ENCODE peak calls at places on chromosomes 11 and 22, in eight cellular contexts. B, J, A, Z, N, G, R and O are unnamed samples.
A peak's percentile ranks its signal among the peaks of the same experiment; 100 is the strongest.

GRCh38 chr11:45748801-45749200 is 56.1 kb upstream of the SLC35C1 start:
- DNase-seq in R (no peak), Z (no peak), J (no peak), B (no peak), G (no peak), A (no peak), N (no peak), O (no peak)

GRCh38 chr11:76790251-76790650 is 7.1 kb downstream of the TSKU start:
- DNase-seq in J (no peak), G (no peak), Z (no peak), N (no peak), R (no peak), B (no peak), A (no peak), O (no peak)

GRCh38 chr11:110376711-110377324 is 52.9 kb upstream of the FDX1 start:
- DNase-seq in B (peak; percentile 42), A (peak; percentile 92), G (peak; percentile 91), Z (peak; percentile 74), R (peak; percentile 39), J (peak; percentile 79), N (peak; percentile 91), O (peak; percentile 58)

GRCh38 chr11:82869657-82870056 is 30.6 kb downstream of the PRCP start:
- DNase-seq in B (no peak), A (peak; percentile 78), Z (no peak), J (no peak), G (no peak), N (peak; percentile 22), R (no peak), O (no peak)

GRCh38 chr11:10680956-10681487 is 12.5 kb downstream of the IRAG1 start:
- DNase-seq in B (no peak), G (no peak), Z (no peak), A (no peak), R (no peak), J (peak; percentile 62), N (no peak), O (no peak)

GRCh38 chr11:36056160-36056751 is 112.4 kb downstream of the LDLRAD3 start:
- DNase-seq in R (no peak), J (peak; percentile 40), Z (no peak), N (peak; percentile 49), A (peak; percentile 22), B (no peak), G (no peak), O (no peak)

GRCh38 chr11:23932485-23932898 is 564.4 kb upstream of the LUZP2 start:
- DNase-seq in A (peak; percentile 59), G (peak; percentile 77), B (peak; percentile 3), Z (no peak), R (no peak), N (peak; percentile 75), J (peak; percentile 70), O (no peak)

GRCh38 chr22:43886231-43886630 is 5.6 kb downstream of the PNPLA5 start:
- DNase-seq in N (no peak), B (no peak), Z (no peak), G (no peak), J (no peak), R (no peak), A (no peak), O (no peak)

GRCh38 chr22:30247561-30247960 is 1.0 kb upstream of the LIF start:
- DNase-seq in A (no peak), B (no peak), R (no peak), Z (no peak), J (no peak), N (no peak), G (no peak), O (no peak)

GRCh38 chr11:87137711-87138110 is 100.0 kb downstream of the TMEM135 start:
- DNase-seq in J (peak; percentile 64), G (no peak), Z (no peak), B (no peak), R (no peak), N (peak; percentile 27), A (peak; percentile 62), O (peak; percentile 64)

GRCh38 chr11:118715837-118716260 is 36.4 kb upstream of the TREH start:
- DNase-seq in R (no peak), G (peak; percentile 12), Z (no peak), J (no peak), N (peak; percentile 35), A (peak; percentile 4), B (no peak), O (no peak)

GRCh38 chr11:12884751-12885318 is 124.3 kb upstream of the RASSF10 start:
- DNase-seq in G (no peak), B (no peak), N (no peak), Z (no peak), R (no peak), J (no peak), A (peak; percentile 20), O (no peak)

GRCh38 chr11:7281083-7281482 is 29.4 kb downstream of the SYT9 start:
- DNase-seq in N (no peak), B (no peak), Z (no peak), J (no peak), R (no peak), G (peak; percentile 74), A (peak; percentile 4), O (no peak)

GRCh38 chr11:837189-837989 is 4.6 kb downstream of the CD151 start:
- DNase-seq in J (no peak), Z (peak; percentile 51), G (no peak), R (no peak), N (no peak), B (no peak), A (no peak), O (no peak)
- H3K4me3 ChIP-seq in J (no peak overlapping the region), Z (no peak overlapping the region), G (no peak overlapping the region), R (no peak overlapping the region), N (no peak overlapping the region), B (no peak overlapping the region), A (no peak overlapping the region), O (no peak overlapping the region)

GRCh38 chr11:125994509-125994908 is 48.7 kb downstream of the VSIG10L2 start:
- DNase-seq in N (no peak), Z (no peak), G (no peak), A (no peak), J (no peak), R (no peak), B (no peak), O (no peak)

GRCh38 chr11:125995313-125995712 is 49.5 kb downstream of the VSIG10L2 start:
- DNase-seq in G (no peak), N (no peak), B (no peak), A (no peak), Z (no peak), R (no peak), J (no peak), O (no peak)

GRCh38 chr11:126002181-126002580 is 56.3 kb downstream of the VSIG10L2 start:
- DNase-seq in G (no peak), R (no peak), A (no peak), Z (no peak), B (no peak), J (no peak), N (no peak), O (no peak)

GRCh38 chr11:125998267-125998666 is 52.4 kb downstream of the VSIG10L2 start:
- DNase-seq in J (no peak), B (no peak), N (no peak), R (no peak), A (no peak), G (no peak), Z (no peak), O (no peak)

GRCh38 chr11:125999234-125999880 is 53.5 kb downstream of the VSIG10L2 start:
- DNase-seq in A (no peak), G (no peak), R (no peak), Z (no peak), B (no peak), J (no peak), N (peak; percentile 64), O (no peak)
- H3K4me3 ChIP-seq in A (peak overlapping the region; percentile 35), G (no peak overlapping the region), R (no peak overlapping the region), Z (no peak overlapping the region), B (no peak overlapping the region), J (no peak overlapping the region), N (no peak overlapping the region), O (no peak overlapping the region)

GRCh38 chr11:117045196-117045595 is 53.0 kb downstream of the SIK3 start:
- DNase-seq in G (peak; percentile 68), N (peak; percentile 51), J (peak; percentile 61), Z (no peak), B (no peak), R (no peak), A (peak; percentile 85), O (peak; percentile 90)
- H3K4me3 ChIP-seq in G (no peak overlapping the region), N (no peak overlapping the region), J (no peak overlapping the region), Z (no peak overlapping the region), B (no peak overlapping the region), R (no peak overlapping the region), A (peak overlapping the region; percentile 16), O (no peak overlapping the region)

DNA sequence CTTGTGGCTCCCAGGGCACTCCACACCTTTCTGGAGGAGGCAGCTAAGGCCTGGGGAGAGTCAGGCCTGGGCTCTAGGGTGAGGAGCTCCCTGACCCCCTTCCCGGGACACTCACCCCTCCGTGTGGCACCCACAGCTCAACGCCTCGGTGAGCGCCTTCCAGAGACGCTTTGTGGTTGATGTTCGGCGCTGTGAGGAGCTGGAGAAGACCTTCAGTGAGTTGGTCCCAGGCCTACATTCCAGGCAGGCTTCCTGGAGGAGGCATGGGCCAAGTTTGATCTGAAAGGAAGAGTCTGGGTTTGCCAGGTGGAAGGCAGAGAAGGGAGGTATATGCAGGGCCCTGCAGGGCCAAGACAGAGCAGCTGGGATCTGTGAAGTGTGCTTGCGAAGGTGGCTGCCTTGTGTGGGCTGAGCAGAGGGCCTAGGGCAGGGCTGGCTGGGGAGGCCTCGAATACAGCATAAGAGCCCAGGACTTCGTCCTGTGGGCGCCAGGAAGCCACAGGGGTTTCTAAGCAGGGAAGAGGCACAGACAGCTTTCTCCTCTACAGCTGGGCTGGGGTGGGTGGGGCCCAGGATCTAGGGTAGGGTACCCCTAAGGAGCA is 2.9 kb downstream of the TCIRG1 start:
- DNase-seq in A (no peak), B (no peak), Z (peak; percentile 41), J (no peak), R (no peak), G (no peak), N (no peak), O (no peak)
- H3K4me3 ChIP-seq in A (no peak overlapping the region), B (no peak overlapping the region), Z (no peak overlapping the region), J (no peak overlapping the region), R (no peak overlapping the region), G (no peak overlapping the region), N (no peak overlapping the region), O (no peak overlapping the region)

GRCh38 chr22:45285431-45286058 is 796 bp downstream of the UPK3A start:
- DNase-seq in N (no peak), R (no peak), G (no peak), Z (no peak), J (no peak), A (no peak), B (no peak), O (no peak)
- H3K4me3 ChIP-seq in N (no peak overlapping the region), R (no peak overlapping the region), G (no peak overlapping the region), Z (no peak overlapping the region), J (no peak overlapping the region), A (no peak overlapping the region), B (no peak overlapping the region), O (no peak overlapping the region)